ENCODE peak calls at places on chromosomes 4 and X, in ten cellular contexts. L is H1, H is stomach, F is HCT116, A is suprapubic skin, K is upper lobe of left lung, B is sigmoid colon, U is transverse colon, E is GM12878, I is prostate gland. N is an unnamed sample.

GRCh38 chrX:43349363-43349762 is 306.7 kb upstream of the MAOA start:
- DNase-seq in K (peak), A (no peak), B (no peak), L (peak), I (peak), H (peak), E (peak), U (peak), F (peak), N (no peak)

GRCh38 chr4:56804551-56804950 is 16.9 kb downstream of the SPINK2 start:
- DNase-seq in L (no peak), U (no peak), I (no peak), H (no peak), E (peak), K (no peak), B (no peak), F (no peak), A (no peak), N (no peak)

GRCh38 chr4:37666625-37667071 is 19.5 kb downstream of the RELL1 start:
- DNase-seq in A (no peak), H (peak), I (no peak), L (no peak), F (peak), U (peak), K (peak), B (no peak), E (no peak), N (no peak)

GRCh38 chr4:1245481-1246051 is 3.4 kb downstream of the CTBP1 start:
- DNase-seq in F (no peak), A (peak), I (no peak), U (peak), E (no peak), H (no peak), K (no peak), B (no peak), L (no peak), N (no peak)

GRCh38 chrX:71913156-71913950 is 2.7 kb downstream of the NHSL2 start:
- DNase-seq in F (no peak), U (no peak), I (no peak), L (no peak), H (no peak), E (no peak), A (no peak), K (no peak), B (no peak), N (no peak)

GRCh38 chrX:154840856-154841255 is 6.4 kb upstream of the SMIM9 start:
- DNase-seq in I (no peak), U (no peak), H (no peak), F (peak), K (no peak), B (no peak), E (no peak), A (no peak), L (no peak), N (no peak)

GRCh38 chr4:140637836-140638235 is 69.1 kb upstream of the UCP1 start:
- DNase-seq in A (no peak), I (no peak), H (no peak), L (no peak), U (peak), B (no peak), E (no peak), K (no peak), F (peak), N (no peak)

GRCh38 chr4:157204634-157205244 is 15.8 kb upstream of the GRIA2 start:
- DNase-seq in F (peak), U (peak), A (no peak), K (peak), H (no peak), L (peak), I (no peak), E (no peak), B (no peak), N (no peak)

GRCh38 chrX:40539214-40540142 is 41.3 kb upstream of the ATP6AP2 start:
- DNase-seq in B (peak), I (peak), A (peak), U (peak), K (peak), H (no peak), E (peak), F (no peak), L (peak), N (no peak)

DNA sequence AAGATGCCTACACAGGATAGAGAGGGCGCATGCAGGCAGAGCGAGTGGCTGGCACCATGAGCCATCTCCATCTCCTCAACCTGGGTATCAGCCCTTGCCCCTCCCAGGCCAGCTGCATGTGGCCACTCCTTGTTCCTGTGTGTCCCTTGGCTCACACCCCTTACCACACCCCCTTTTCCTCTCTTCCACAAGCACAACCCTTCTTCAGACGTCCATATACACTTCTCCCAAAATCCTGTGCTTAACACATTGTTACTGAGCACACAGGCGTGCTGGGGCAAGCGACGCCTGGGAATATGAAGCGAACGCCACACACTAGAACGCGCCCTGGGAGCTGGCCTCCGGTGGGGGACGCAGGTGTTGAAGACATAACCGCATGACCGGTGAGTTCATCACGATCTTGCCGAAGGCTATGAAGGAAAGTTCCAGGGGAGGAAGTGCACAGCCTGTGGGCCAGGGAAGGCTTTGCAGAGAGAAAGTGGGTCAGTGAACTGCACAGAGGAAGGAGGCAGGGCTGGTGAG is 19.1 kb upstream of the KIAA0232 start:
- DNase-seq in H (no peak), L (no peak), B (no peak), F (no peak), I (peak), K (no peak), U (peak), E (no peak), A (no peak), N (no peak)
- TF ChIP-seq POLR2AphosphoS5 in H (no peak), L (no peak), B (no peak), F (no peak), I (peak), K (no peak), U (no peak), E (no peak), A (no peak), N (no peak)

GRCh38 chr4:84481077-84481878 is 17.8 kb downstream of the NKX6-1 start:
- DNase-seq in E (no peak), K (no peak), H (no peak), F (no peak), L (no peak), B (no peak), A (no peak), U (no peak), I (no peak), N (no peak)

GRCh38 chr4:84480082-84480481 is 19.0 kb downstream of the NKX6-1 start:
- DNase-seq in A (no peak), E (no peak), U (no peak), B (no peak), K (no peak), L (no peak), H (no peak), F (no peak), I (no peak), N (no peak)

GRCh38 chr4:84482564-84483563 is 16.2 kb downstream of the NKX6-1 start:
- DNase-seq in H (no peak), U (peak), K (no peak), I (no peak), A (peak), E (no peak), F (no peak), L (peak), B (no peak), N (no peak)

GRCh38 chr4:84483738-84484137 is 15.4 kb downstream of the NKX6-1 start:
- DNase-seq in H (no peak), I (no peak), B (no peak), U (no peak), A (no peak), K (no peak), E (no peak), L (no peak), F (no peak), N (no peak)

DNA sequence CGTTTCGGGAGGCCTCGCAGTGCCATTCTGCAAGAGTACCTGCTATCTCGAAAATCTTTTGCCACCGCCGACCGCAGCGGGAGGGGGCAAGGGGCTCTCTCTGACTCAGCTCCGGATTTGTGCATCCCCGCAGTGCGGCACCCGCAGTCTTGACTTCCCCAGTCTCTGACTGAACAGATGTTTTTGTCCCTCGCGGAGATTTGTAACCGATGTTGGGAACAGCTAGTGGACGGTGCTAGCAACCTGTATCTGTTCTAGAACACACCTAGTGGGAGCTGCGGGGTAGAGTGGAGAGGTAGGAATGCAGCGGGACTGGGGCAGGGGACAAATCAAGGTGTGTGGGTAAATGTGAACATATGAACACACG is 17.2 kb downstream of the NKX6-1 start:
- DNase-seq in U (no peak), F (no peak), B (no peak), I (no peak), E (no peak), A (no peak), K (no peak), L (peak), H (no peak), N (no peak)
- TF ChIP-seq POLR2A in U (no peak), F (no peak), B (no peak), I (no peak), E (no peak), A (no peak), K (no peak), L (no peak), H (no peak), N (no peak)

DNA sequence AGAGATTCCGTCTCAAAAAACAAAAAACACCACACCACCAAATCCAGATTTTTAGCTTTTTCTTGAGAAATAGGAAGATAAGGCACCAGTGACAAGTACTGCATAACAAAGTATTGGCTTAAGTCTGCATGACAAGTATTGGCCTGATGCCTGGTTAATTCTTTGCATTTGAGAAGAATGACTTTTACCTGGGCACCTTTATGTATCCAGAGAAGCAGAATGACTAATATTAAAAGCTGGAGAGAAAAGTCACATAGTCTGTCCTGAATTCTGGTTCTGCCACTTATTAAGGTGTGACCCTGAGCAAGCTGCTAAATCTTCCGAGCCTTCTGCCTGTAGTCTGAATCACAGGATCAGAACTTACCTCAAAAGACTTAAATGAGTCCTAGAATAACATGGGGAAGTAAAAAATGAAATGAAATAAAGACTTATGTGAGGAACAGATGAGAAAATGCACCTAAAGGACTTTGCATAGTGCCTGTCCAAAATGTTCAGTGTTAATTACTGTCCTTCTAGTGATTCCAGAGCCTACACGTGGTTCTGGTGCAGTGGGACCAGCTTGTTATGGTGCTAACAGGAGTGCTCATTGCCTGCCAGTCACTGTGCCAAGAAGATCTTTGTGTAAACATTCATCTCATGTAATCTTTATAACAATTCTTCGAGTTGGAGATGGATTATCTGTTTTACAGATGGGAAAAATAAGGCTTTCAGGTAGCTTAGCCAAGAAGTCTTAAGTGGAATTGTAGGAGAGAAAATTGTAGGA is 31.6 kb downstream of the UGDH start:
- DNase-seq in L (peak), I (peak), U (no peak), F (no peak), E (no peak), B (no peak), H (no peak), K (no peak), A (no peak), N (no peak)
- H3K27ac ChIP-seq in L (no peak), I (no peak), U (no peak), F (no peak), E (no peak), B (no peak), H (no peak), K (no peak), A (no peak), N (no peak)

GRCh38 chrX:15737957-15738685 is at the start of gene CA5B:
- DNase-seq in K (peak), E (peak), A (peak), H (peak), F (peak), U (peak), I (peak), L (peak), B (peak), N (peak)
- TF ChIP-seq POLR2AphosphoS5 in K (no peak), E (no peak), A (no peak), H (no peak), F (no peak), U (no peak), I (peak), L (peak), B (no peak), N (peak)

GRCh38 chr4:40553995-40554394 is 75.7 kb downstream of the RBM47 start:
- DNase-seq in B (no peak), K (peak), F (no peak), A (no peak), E (no peak), U (no peak), H (no peak), L (no peak), I (no peak), N (no peak)
- TF ChIP-seq POLR2A in B (no peak), K (no peak), F (no peak), A (no peak), E (no peak), U (peak), H (no peak), L (no peak), I (no peak), N (no peak)